ENCODE peak calls at places on chromosomes 12 and 14, in six cellular contexts. O, G, Q, Z, C and M are unnamed samples.

GRCh38 chr14:69039287-69039628 is 60.2 kb upstream of the ACTN1 start:
- DNase-seq in O (peak; percentile 88), G (peak; percentile 53), Q (no peak), Z (no peak), C (no peak), M (no peak)

GRCh38 chr12:95623554-95624170 is 72.4 kb upstream of the USP44 start:
- DNase-seq in O (peak; percentile 80), G (peak; percentile 93), Q (peak; percentile 86), Z (peak; percentile 70), C (peak; percentile 40), M (no peak)

GRCh38 chr12:54356951-54357356 is 7.3 kb downstream of the GPR84 start:
- DNase-seq in O (no peak), G (no peak), Q (no peak), Z (peak; percentile 68), C (no peak), M (no peak)

GRCh38 chr14:67411375-67411774 is 590 bp downstream of the PLEK2 start:
- DNase-seq in O (no peak), G (peak; percentile 14), Q (no peak), Z (no peak), C (no peak), M (no peak)

GRCh38 chr14:32473476-32473875 is 144.4 kb downstream of the AKAP6 start:
- DNase-seq in O (peak; percentile 88), G (peak; percentile 65), Q (peak; percentile 69), Z (no peak), C (no peak), M (no peak)

GRCh38 chr12:12902036-12902435 is 10.7 kb downstream of the GPRC5A start:
- DNase-seq in O (peak; percentile 70), G (peak; percentile 87), Q (no peak), Z (no peak), C (no peak), M (no peak)

GRCh38 chr14:49767473-49768300 is at the start of gene KLHDC2:
- DNase-seq in O (peak; percentile 75), G (peak; percentile 82), Q (peak; percentile 98), Z (peak; percentile 87), C (peak; percentile 79), M (peak; percentile 95)

GRCh38 chr14:24741871-24742270 is 107.9 kb upstream of the GZMB start:
- DNase-seq in O (peak; percentile 63), G (peak; percentile 12), Q (no peak), Z (no peak), C (no peak), M (no peak)

GRCh38 chr12:77190022-77190421 is 124.7 kb upstream of the E2F7 start:
- DNase-seq in O (peak; percentile 92), G (peak; percentile 93), Q (no peak), Z (no peak), C (no peak), M (no peak)

GRCh38 chr12:124006582-124007170 is 33.7 kb downstream of the ZNF664 start:
- DNase-seq in O (no peak), G (no peak), Q (no peak), Z (no peak), C (no peak), M (no peak)

GRCh38 chr12:103858953-103859601 is 18.0 kb upstream of the NT5DC3 start:
- DNase-seq in O (peak; percentile 98), G (peak; percentile 93), Q (peak; percentile 78), Z (no peak), C (no peak), M (no peak)

GRCh38 chr12:47730341-47730744 is 5.1 kb upstream of the ENDOU start:
- DNase-seq in O (no peak), G (no peak), Q (no peak), Z (no peak), C (no peak), M (no peak)

GRCh38 chr12:618626-619025 is 44.6 kb downstream of the NINJ2 start:
- DNase-seq in O (no peak), G (no peak), Q (no peak), Z (no peak), C (no peak), M (no peak)

DNA sequence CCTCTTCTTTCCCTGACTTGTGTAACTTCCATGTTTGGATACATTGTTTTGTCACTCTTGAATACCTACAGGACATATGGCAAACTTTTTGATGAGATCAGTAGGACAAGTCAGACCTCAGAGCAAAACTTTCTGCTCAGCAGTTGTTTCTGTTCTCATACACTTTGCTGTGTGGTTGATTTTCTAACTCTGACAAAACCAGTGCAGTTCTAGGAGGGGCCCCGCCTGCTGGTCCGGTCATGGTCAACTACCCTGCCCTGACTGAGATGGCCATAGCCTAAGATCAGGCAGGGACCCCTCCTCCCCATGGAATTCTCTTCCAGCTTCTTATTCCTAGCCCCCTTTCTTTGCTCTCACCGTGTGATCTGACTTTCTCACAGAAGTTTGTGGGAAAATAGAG is 92.8 kb downstream of the OTOGL start:
- DNase-seq in O (no peak), G (no peak), Q (no peak), Z (peak; percentile 20), C (no peak), M (no peak)
- TF ChIP-seq CTCF in O (no peak), G (peak; percentile 9), Q (no peak), Z (no peak), C (no peak), M (no peak)

GRCh38 chr12:90010089-90010488 is 301.5 kb upstream of the ATP2B1 start:
- DNase-seq in O (no peak), G (no peak), Q (no peak), Z (no peak), C (no peak), M (no peak)
- TF ChIP-seq CTCF in O (no peak), G (no peak), Q (no peak), Z (no peak), C (peak; percentile 30), M (peak; percentile 75)

GRCh38 chr12:121404734-121405133 is 4.8 kb downstream of the RNF34 start:
- DNase-seq in O (no peak), G (peak; percentile 12), Q (no peak), Z (no peak), C (no peak), M (no peak)

GRCh38 chr12:121403721-121404120 is 3.8 kb downstream of the RNF34 start:
- DNase-seq in O (no peak), G (no peak), Q (no peak), Z (no peak), C (no peak), M (no peak)

GRCh38 chr12:121399391-121400331 is at the start of gene RNF34:
- DNase-seq in O (peak; percentile 94), G (peak; percentile 97), Q (peak; percentile 100), Z (peak; percentile 99), C (peak; percentile 97), M (peak; percentile 99)

GRCh38 chr12:121397521-121397920 is 2.4 kb upstream of the RNF34 start:
- DNase-seq in O (no peak), G (no peak), Q (no peak), Z (no peak), C (no peak), M (no peak)

DNA sequence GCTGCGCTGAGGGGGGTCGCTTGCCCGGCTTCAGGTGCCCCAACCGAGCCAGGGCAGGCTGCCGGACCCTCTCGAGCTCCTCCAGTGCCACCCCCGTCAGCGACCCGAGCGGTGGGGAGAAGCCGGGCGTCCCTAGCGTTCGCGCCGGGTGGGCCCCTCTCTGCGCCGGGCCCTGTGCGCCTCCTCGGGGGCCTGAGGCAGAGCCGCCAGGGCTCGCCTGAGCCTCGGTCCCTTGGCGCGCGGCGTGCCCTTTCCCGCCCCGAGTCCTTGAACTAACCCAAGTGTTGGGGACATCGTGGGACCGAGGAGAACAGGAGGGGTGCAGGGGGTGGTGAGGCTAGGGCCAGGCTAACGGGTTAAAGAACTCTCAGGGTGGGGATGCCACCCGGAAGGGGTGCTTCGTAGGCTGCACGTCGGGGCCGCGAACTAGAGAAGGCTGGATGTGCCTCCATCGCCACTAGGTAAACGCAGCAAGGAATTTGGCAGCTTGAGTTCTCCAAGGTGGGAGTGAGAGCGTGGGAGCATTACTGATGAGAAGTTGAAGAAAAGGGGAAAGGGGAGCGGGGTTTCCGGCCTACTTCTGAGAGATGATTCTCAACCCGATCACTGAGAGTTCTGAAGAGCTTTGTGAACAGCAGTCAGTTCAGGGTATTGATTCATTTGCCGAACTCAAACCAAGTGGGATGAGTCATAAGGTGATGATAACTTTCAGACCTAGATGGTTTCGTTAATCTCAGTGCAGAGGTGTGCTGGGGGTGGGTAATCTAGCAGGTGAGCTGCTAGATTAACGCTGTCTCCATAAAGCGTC is 618 bp downstream of the RNF34 start:
- DNase-seq in O (peak; percentile 32), G (peak; percentile 23), Q (no peak), Z (peak; percentile 55), C (peak; percentile 25), M (no peak)
- TF ChIP-seq CTCF in O (no peak), G (no peak), Q (no peak), Z (no peak), C (no peak), M (peak; percentile 41)

GRCh38 chr14:56552615-56553014 is 27.0 kb upstream of the TMEM260 start:
- DNase-seq in O (no peak), G (no peak), Q (no peak), Z (no peak), C (no peak), M (no peak)
- TF ChIP-seq CTCF in O (no peak), G (no peak), Q (no peak), Z (no peak), C (no peak), M (no peak)

GRCh38 chr12:50101663-50102062 is 2.1 kb upstream of the GPD1 start:
- DNase-seq in O (peak; percentile 41), G (peak; percentile 57), Q (no peak), Z (no peak), C (no peak), M (no peak)

GRCh38 chr12:50102648-50103309 is 1.0 kb upstream of the GPD1 start:
- DNase-seq in O (no peak), G (no peak), Q (no peak), Z (no peak), C (no peak), M (no peak)

GRCh38 chr12:50099302-50100008 is 4.4 kb upstream of the GPD1 start:
- DNase-seq in O (no peak), G (peak; percentile 54), Q (no peak), Z (no peak), C (no peak), M (no peak)

GRCh38 chr12:50102186-50102585 is 1.6 kb upstream of the GPD1 start:
- DNase-seq in O (no peak), G (no peak), Q (no peak), Z (no peak), C (no peak), M (no peak)

GRCh38 chr12:50100561-50100960 is 3.2 kb upstream of the GPD1 start:
- DNase-seq in O (no peak), G (no peak), Q (no peak), Z (no peak), C (no peak), M (no peak)
- TF ChIP-seq CTCF in O (no peak), G (no peak), Q (no peak), Z (no peak), C (no peak), M (no peak)

GRCh38 chr14:99538275-99538674 is 57.1 kb downstream of the CCNK start:
- DNase-seq in O (peak; percentile 28), G (no peak), Q (peak; percentile 61), Z (no peak), C (no peak), M (no peak)
- TF ChIP-seq CTCF in O (peak; percentile 20), G (peak; percentile 1), Q (no peak), Z (no peak), C (peak; percentile 36), M (peak; percentile 58)

GRCh38 chr14:93619176-93619793 is 169.0 kb downstream of the PRIMA1 start:
- DNase-seq in O (peak; percentile 23), G (peak; percentile 57), Q (no peak), Z (peak; percentile 41), C (peak; percentile 34), M (no peak)
- TF ChIP-seq CTCF in O (peak; percentile 45), G (peak; percentile 47), Q (peak; percentile 39), Z (peak; percentile 58), C (peak; percentile 68), M (peak; percentile 78)